ENCODE peak calls at places on chromosomes 1 and 21, in six cellular contexts. N is uterus, H is lung, Z is testis, S is breast epithelium, K is left lung. J is an unnamed sample.

GRCh38 chr1:116373451-116374339 is 651 bp downstream of the ATP1A1 start:
- DNase-seq in K (peak), N (peak), S (peak), H (peak), Z (peak), J (no peak)

GRCh38 chr1:203505526-203506189 is 11.7 kb downstream of the OPTC start:
- DNase-seq in K (no peak), Z (no peak), H (no peak), S (no peak), N (no peak), J (no peak)

GRCh38 chr1:167196185-167196584 is 24.5 kb upstream of the POU2F1 start:
- DNase-seq in H (no peak), N (no peak), Z (no peak), S (no peak), K (no peak), J (no peak)

GRCh38 chr1:14693996-14694395 is 95.5 kb downstream of the KAZN start:
- DNase-seq in Z (no peak), S (no peak), N (no peak), H (no peak), K (no peak), J (no peak)

GRCh38 chr1:93346472-93346991 is 825 bp downstream of the DR1 start:
- DNase-seq in K (no peak), Z (peak), N (no peak), S (no peak), H (no peak), J (no peak)

GRCh38 chr1:82086739-82087138 is 286.0 kb downstream of the ADGRL2 start:
- DNase-seq in Z (no peak), K (no peak), N (no peak), H (no peak), S (no peak), J (no peak)

GRCh38 chr1:183096351-183096750 is 73.1 kb downstream of the LAMC1 start:
- DNase-seq in H (no peak), K (no peak), S (no peak), N (no peak), Z (no peak), J (no peak)

GRCh38 chr21:26449161-26449560 is 123.9 kb downstream of the CYYR1 start:
- DNase-seq in N (no peak), K (no peak), S (no peak), H (no peak), Z (peak), J (peak)

GRCh38 chr1:71414229-71414628 is 333.4 kb upstream of the ZRANB2 start:
- DNase-seq in H (no peak), K (no peak), N (no peak), S (no peak), Z (no peak), J (no peak)

GRCh38 chr1:224632921-224633321 is 16.8 kb downstream of the CNIH3 start:
- DNase-seq in S (no peak), H (no peak), N (no peak), Z (no peak), K (no peak), J (no peak)

GRCh38 chr21:46621457-46622182 is 13.9 kb upstream of the PRMT2 start:
- DNase-seq in S (no peak), Z (peak), K (no peak), H (no peak), N (no peak), J (peak)

GRCh38 chr1:198678901-198679329 is 40.1 kb downstream of the PTPRC start:
- DNase-seq in N (no peak), Z (no peak), K (no peak), H (no peak), S (no peak), J (no peak)

GRCh38 chr1:207825719-207826556 is 74.1 kb downstream of the CD46 start:
- DNase-seq in Z (peak), K (peak), N (peak), S (no peak), H (peak), J (no peak)

GRCh38 chr1:34165422-34165921 is 442 bp upstream of the CSMD2 start:
- DNase-seq in N (no peak), K (no peak), S (no peak), H (no peak), Z (no peak), J (no peak)

GRCh38 chr1:17207966-17208418 is 3.1 kb downstream of the PADI1 start:
- DNase-seq in S (no peak), H (no peak), N (no peak), K (no peak), Z (no peak), J (no peak)

GRCh38 chr1:159208460-159208825 is 3.8 kb downstream of the ACKR1 start:
- DNase-seq in H (no peak), N (no peak), S (no peak), Z (no peak), K (no peak), J (no peak)

GRCh38 chr1:155967410-155968400 is 10.6 kb downstream of the ARHGEF2 start:
- DNase-seq in K (no peak), H (no peak), S (no peak), N (no peak), Z (no peak), J (no peak)
- H3K4me3 ChIP-seq in K (no peak), H (no peak), S (no peak), N (no peak), Z (no peak), J (peak)

DNA sequence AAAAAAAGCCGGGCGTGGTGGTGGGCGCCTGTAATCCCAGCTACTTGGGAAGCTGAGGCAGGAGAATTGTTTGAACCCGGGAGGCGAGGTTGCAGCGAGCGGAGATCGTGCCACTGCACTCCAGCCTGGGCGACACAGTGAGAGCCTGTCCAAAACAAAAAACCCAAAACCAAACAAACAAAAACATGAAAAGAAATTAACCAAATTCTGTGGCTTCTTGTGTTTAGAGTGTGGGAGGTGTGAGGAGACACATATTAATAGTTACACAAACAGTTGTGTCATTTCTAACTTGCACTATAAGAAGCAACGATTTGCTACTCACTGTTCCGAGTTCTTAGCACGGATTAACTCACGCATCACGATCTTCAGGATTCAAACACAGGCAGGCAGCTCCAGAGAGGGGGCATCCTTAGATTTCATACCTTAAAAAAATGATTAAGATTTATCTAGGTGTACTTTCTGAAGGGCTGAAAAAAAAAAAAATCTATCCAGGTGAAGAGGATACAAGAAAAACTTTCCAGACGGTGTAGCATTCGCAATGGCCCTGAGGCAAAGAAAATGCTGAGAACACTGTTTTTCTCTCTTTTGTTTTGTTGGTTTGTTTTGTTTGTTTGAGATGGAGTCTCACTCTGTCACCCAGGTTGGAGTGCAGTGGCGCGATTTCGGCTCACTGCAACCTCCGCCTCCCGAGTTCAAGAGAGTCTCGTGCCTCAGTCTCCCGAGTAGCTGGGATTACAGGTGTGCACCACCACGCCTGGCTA is 713 bp upstream of the HMGCL start:
- DNase-seq in Z (no peak), H (no peak), K (no peak), S (no peak), N (no peak), J (no peak)
- H3K4me3 ChIP-seq in Z (peak), H (peak), K (peak), S (peak), N (peak), J (peak)

DNA sequence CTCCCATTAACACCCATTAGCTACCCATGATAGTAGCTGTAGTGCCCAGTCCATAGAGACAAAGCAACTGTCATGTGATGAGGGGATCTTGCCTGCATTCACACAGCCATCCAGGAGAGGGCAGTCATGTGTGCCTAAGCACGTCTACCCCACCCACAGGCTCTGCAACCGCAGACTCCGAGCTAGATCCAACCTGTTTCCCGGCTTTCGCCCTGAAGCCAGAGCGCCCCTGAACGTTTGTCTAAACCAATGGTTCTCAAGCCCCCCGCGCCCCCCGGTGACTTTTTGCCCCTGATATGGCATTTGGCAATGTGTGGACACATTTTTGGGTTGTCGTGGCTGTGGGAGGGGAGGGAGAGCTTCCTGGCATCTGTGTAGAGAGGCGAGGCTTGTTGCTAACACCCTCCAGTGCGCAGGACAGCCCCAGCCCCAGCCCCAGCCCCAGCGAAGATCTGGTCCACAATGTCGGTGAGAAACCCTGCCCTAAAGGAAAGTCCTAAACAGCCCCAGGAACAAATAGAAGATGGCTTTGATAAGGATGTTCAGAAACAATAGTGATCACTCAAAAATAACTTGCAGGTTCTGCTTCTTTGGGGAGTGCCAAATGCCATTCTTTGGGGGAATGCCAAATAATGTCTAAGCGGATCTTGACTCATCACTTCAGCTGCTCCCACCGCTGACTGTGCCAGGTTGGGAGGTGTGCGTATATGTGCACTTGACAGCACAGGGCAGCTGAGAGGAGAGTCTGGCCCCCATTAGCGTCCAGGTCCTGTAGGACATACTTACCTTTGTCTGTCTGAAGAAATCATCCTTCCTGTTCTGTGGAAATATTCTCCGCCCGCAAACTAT is 34.5 kb downstream of the SLC44A3 start:
- DNase-seq in Z (peak), H (peak), S (peak), K (peak), N (peak), J (peak)
- H3K4me3 ChIP-seq in Z (peak), H (no peak), S (peak), K (peak), N (peak), J (peak)

GRCh38 chr1:147567594-147568381 is 26.5 kb downstream of the BCL9 start:
- DNase-seq in H (no peak), N (no peak), Z (no peak), K (no peak), S (no peak), J (no peak)
- H3K4me3 ChIP-seq in H (no peak), N (no peak), Z (no peak), K (no peak), S (no peak), J (no peak)

DNA sequence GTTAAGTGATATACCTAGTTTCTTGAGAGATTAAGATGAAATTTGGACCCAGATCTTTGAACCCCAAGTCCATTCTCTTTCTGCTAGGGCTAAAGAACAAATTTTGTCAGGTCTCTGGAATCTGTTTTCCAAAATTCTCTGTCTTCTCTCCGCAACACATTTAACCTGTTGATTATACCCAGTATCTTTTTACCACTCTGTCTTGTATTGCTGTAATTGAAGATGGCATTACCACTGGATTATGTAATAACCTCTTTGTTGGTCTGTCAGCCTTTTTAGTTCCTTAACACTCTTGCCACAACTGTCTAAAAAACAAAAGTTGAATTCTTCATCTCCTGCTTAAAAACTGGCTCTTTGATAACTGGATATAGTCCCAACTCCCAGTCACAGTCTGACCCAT is 3.0 kb downstream of the SRP9 start:
- DNase-seq in H (no peak), Z (no peak), N (no peak), S (no peak), K (no peak), J (no peak)
- H3K4me3 ChIP-seq in H (no peak), Z (no peak), N (no peak), S (no peak), K (no peak), J (peak)

DNA sequence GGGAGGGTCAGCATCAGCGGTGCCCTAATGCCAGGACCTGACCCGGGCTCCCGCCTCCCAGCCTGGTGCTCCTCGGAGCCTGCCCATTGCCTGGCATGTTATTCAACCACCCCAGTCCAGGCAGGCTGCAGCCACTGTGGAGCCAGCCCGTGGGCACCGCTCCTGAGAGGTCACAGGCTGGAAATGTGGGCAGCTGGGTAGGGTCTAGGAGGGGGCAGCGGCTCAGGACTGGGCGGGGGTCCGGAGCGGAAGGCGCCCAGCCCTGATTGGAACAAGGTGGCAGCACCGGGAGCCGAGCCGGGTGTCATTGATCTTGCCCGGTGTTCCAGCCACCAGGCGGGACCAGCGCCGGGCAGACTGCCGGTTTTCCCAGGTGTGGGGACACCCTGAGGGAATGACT is 12.7 kb upstream of the RUNX3 start:
- DNase-seq in N (no peak), H (no peak), K (no peak), Z (no peak), S (no peak), J (no peak)
- H3K4me3 ChIP-seq in N (no peak), H (no peak), K (no peak), Z (no peak), S (no peak), J (no peak)